ENCODE peak calls at places on chromosomes 6 and 20, in ten cellular contexts. One of them, this sample, is unnamed.

GRCh38 chr20:64154590-64155257 is 9.5 kb upstream of the MYT1 start:
- DNase-seq in upper lobe of left lung: no peak
- DNase-seq in CD4-positive, alpha-beta T cell: no peak
- DNase-seq in transverse colon: no peak
- DNase-seq in neural crest cell: no peak
- DNase-seq in neural progenitor cell: no peak
- DNase-seq in endodermal cell: no peak
- DNase-seq in endothelial cell: no peak
- DNase-seq in HepG2: no peak
- DNase-seq in natural killer cell: no peak
- DNase-seq in this sample: no peak

GRCh38 chr6:15205321-15205720 is 40.5 kb upstream of the JARID2 start:
- DNase-seq in upper lobe of left lung: no peak
- DNase-seq in CD4-positive, alpha-beta T cell: no peak
- DNase-seq in transverse colon: no peak
- DNase-seq in neural crest cell: no peak
- DNase-seq in neural progenitor cell: no peak
- DNase-seq in endodermal cell: peak
- DNase-seq in endothelial cell: no peak
- DNase-seq in HepG2: no peak
- DNase-seq in natural killer cell: no peak
- DNase-seq in this sample: no peak

GRCh38 chr20:40233401-40233800 is 455.6 kb downstream of the MAFB start:
- DNase-seq in upper lobe of left lung: no peak
- DNase-seq in CD4-positive, alpha-beta T cell: no peak
- DNase-seq in transverse colon: no peak
- DNase-seq in neural crest cell: no peak
- DNase-seq in neural progenitor cell: no peak
- DNase-seq in endodermal cell: no peak
- DNase-seq in endothelial cell: no peak
- DNase-seq in HepG2: no peak
- DNase-seq in natural killer cell: no peak
- DNase-seq in this sample: no peak

GRCh38 chr6:109454483-109455160 is 950 bp downstream of the MICAL1 start:
- DNase-seq in upper lobe of left lung: peak
- DNase-seq in CD4-positive, alpha-beta T cell: peak
- DNase-seq in transverse colon: peak
- DNase-seq in neural crest cell: no peak
- DNase-seq in neural progenitor cell: no peak
- DNase-seq in endodermal cell: no peak
- DNase-seq in endothelial cell: no peak
- DNase-seq in HepG2: no peak
- DNase-seq in natural killer cell: peak
- DNase-seq in this sample: no peak

GRCh38 chr6:106102034-106102433 is 15.9 kb downstream of the PRDM1 start:
- DNase-seq in upper lobe of left lung: no peak
- DNase-seq in CD4-positive, alpha-beta T cell: no peak
- DNase-seq in transverse colon: no peak
- DNase-seq in neural crest cell: no peak
- DNase-seq in neural progenitor cell: no peak
- DNase-seq in endodermal cell: no peak
- DNase-seq in endothelial cell: no peak
- DNase-seq in HepG2: no peak
- DNase-seq in natural killer cell: no peak
- DNase-seq in this sample: no peak

GRCh38 chr6:104705095-104705707 is 154.5 kb downstream of the HACE1 start:
- DNase-seq in upper lobe of left lung: no peak
- DNase-seq in CD4-positive, alpha-beta T cell: no peak
- DNase-seq in transverse colon: peak
- DNase-seq in neural crest cell: no peak
- DNase-seq in neural progenitor cell: no peak
- DNase-seq in endodermal cell: no peak
- DNase-seq in endothelial cell: peak
- DNase-seq in HepG2: no peak
- DNase-seq in natural killer cell: no peak
- DNase-seq in this sample: no peak

GRCh38 chr6:57072108-57072507 is 17.9 kb upstream of the ZNF451 start:
- DNase-seq in upper lobe of left lung: no peak
- DNase-seq in CD4-positive, alpha-beta T cell: no peak
- DNase-seq in transverse colon: no peak
- DNase-seq in neural crest cell: no peak
- DNase-seq in neural progenitor cell: no peak
- DNase-seq in endodermal cell: no peak
- DNase-seq in endothelial cell: no peak
- DNase-seq in HepG2: no peak
- DNase-seq in natural killer cell: no peak
- DNase-seq in this sample: no peak

GRCh38 chr6:52574709-52575489 is 2.0 kb downstream of the TRAM2 start:
- DNase-seq in upper lobe of left lung: no peak
- DNase-seq in CD4-positive, alpha-beta T cell: peak
- DNase-seq in transverse colon: peak
- DNase-seq in neural crest cell: no peak
- DNase-seq in neural progenitor cell: no peak
- DNase-seq in endodermal cell: no peak
- DNase-seq in endothelial cell: no peak
- DNase-seq in HepG2: no peak
- DNase-seq in natural killer cell: peak
- DNase-seq in this sample: no peak

GRCh38 chr20:47051936-47052566 is 157.4 kb downstream of the EYA2 start:
- DNase-seq in upper lobe of left lung: no peak
- DNase-seq in CD4-positive, alpha-beta T cell: no peak
- DNase-seq in transverse colon: no peak
- DNase-seq in neural crest cell: no peak
- DNase-seq in neural progenitor cell: no peak
- DNase-seq in endodermal cell: no peak
- DNase-seq in endothelial cell: no peak
- DNase-seq in HepG2: no peak
- DNase-seq in natural killer cell: no peak
- DNase-seq in this sample: no peak

GRCh38 chr6:168060521-168060931 is 18.5 kb downstream of the FRMD1 start:
- DNase-seq in upper lobe of left lung: peak
- DNase-seq in CD4-positive, alpha-beta T cell: no peak
- DNase-seq in transverse colon: peak
- DNase-seq in neural crest cell: peak
- DNase-seq in neural progenitor cell: peak
- DNase-seq in endodermal cell: peak
- DNase-seq in endothelial cell: peak
- DNase-seq in HepG2: peak
- DNase-seq in natural killer cell: no peak
- DNase-seq in this sample: peak

GRCh38 chr6:5175195-5175594 is 85.6 kb downstream of the LYRM4 start:
- DNase-seq in upper lobe of left lung: no peak
- DNase-seq in CD4-positive, alpha-beta T cell: no peak
- DNase-seq in transverse colon: no peak
- DNase-seq in neural crest cell: peak
- DNase-seq in neural progenitor cell: peak
- DNase-seq in endodermal cell: peak
- DNase-seq in endothelial cell: peak
- DNase-seq in HepG2: no peak
- DNase-seq in natural killer cell: no peak
- DNase-seq in this sample: peak

GRCh38 chr6:106609699-106610098 is 19.6 kb downstream of the RTN4IP1 start:
- DNase-seq in upper lobe of left lung: no peak
- DNase-seq in CD4-positive, alpha-beta T cell: no peak
- DNase-seq in transverse colon: peak
- DNase-seq in neural crest cell: no peak
- DNase-seq in neural progenitor cell: peak
- DNase-seq in endodermal cell: peak
- DNase-seq in endothelial cell: peak
- DNase-seq in HepG2: peak
- DNase-seq in natural killer cell: no peak
- DNase-seq in this sample: no peak

GRCh38 chr20:528923-529594 is 14.5 kb downstream of the CSNK2A1 start:
- DNase-seq in upper lobe of left lung: no peak
- DNase-seq in CD4-positive, alpha-beta T cell: no peak
- DNase-seq in transverse colon: no peak
- DNase-seq in neural crest cell: no peak
- DNase-seq in neural progenitor cell: no peak
- DNase-seq in endodermal cell: no peak
- DNase-seq in endothelial cell: no peak
- DNase-seq in HepG2: no peak
- DNase-seq in natural killer cell: no peak
- DNase-seq in this sample: no peak

GRCh38 chr6:28940294-28940858 is 16.6 kb upstream of the TRIM27 start:
- DNase-seq in upper lobe of left lung: peak
- DNase-seq in CD4-positive, alpha-beta T cell: no peak
- DNase-seq in transverse colon: peak
- DNase-seq in neural crest cell: peak
- DNase-seq in neural progenitor cell: peak
- DNase-seq in endodermal cell: peak
- DNase-seq in endothelial cell: peak
- DNase-seq in HepG2: peak
- DNase-seq in natural killer cell: peak
- DNase-seq in this sample: peak

GRCh38 chr6:23533954-23534725 is 591.9 kb upstream of the NRSN1 start:
- DNase-seq in upper lobe of left lung: no peak
- DNase-seq in CD4-positive, alpha-beta T cell: no peak
- DNase-seq in transverse colon: no peak
- DNase-seq in neural crest cell: no peak
- DNase-seq in neural progenitor cell: no peak
- DNase-seq in endodermal cell: no peak
- DNase-seq in endothelial cell: no peak
- DNase-seq in HepG2: no peak
- DNase-seq in natural killer cell: no peak
- DNase-seq in this sample: no peak

GRCh38 chr20:45038747-45039469 is 62.0 kb downstream of the KCNS1 start:
- DNase-seq in upper lobe of left lung: no peak
- DNase-seq in CD4-positive, alpha-beta T cell: no peak
- DNase-seq in transverse colon: no peak
- DNase-seq in neural crest cell: no peak
- DNase-seq in neural progenitor cell: no peak
- DNase-seq in endodermal cell: no peak
- DNase-seq in endothelial cell: no peak
- DNase-seq in HepG2: no peak
- DNase-seq in natural killer cell: no peak
- DNase-seq in this sample: no peak

GRCh38 chr20:52426856-52427255 is 235.3 kb upstream of the ZFP64 start:
- DNase-seq in upper lobe of left lung: no peak
- DNase-seq in CD4-positive, alpha-beta T cell: no peak
- DNase-seq in transverse colon: no peak
- DNase-seq in neural crest cell: no peak
- DNase-seq in neural progenitor cell: no peak
- DNase-seq in endodermal cell: no peak
- DNase-seq in endothelial cell: no peak
- DNase-seq in HepG2: no peak
- DNase-seq in natural killer cell: no peak
- DNase-seq in this sample: no peak
- TF ChIP-seq CTCF in upper lobe of left lung: no peak
- TF ChIP-seq CTCF in CD4-positive, alpha-beta T cell: no peak
- TF ChIP-seq CTCF in transverse colon: no peak
- TF ChIP-seq CTCF in neural crest cell: no peak
- TF ChIP-seq CTCF in neural progenitor cell: no peak
- TF ChIP-seq CTCF in endodermal cell: no peak
- TF ChIP-seq CTCF in endothelial cell: no peak
- TF ChIP-seq CTCF in HepG2: no peak
- TF ChIP-seq CTCF in natural killer cell: no peak
- TF ChIP-seq CTCF in this sample: no peak

GRCh38 chr6:47633141-47633540 is 65.2 kb upstream of the ADGRF4 start:
- DNase-seq in upper lobe of left lung: no peak
- DNase-seq in CD4-positive, alpha-beta T cell: no peak
- DNase-seq in transverse colon: no peak
- DNase-seq in neural crest cell: no peak
- DNase-seq in neural progenitor cell: peak
- DNase-seq in endodermal cell: peak
- DNase-seq in endothelial cell: no peak
- DNase-seq in HepG2: no peak
- DNase-seq in natural killer cell: no peak
- DNase-seq in this sample: no peak
- TF ChIP-seq CTCF in upper lobe of left lung: no peak
- TF ChIP-seq CTCF in CD4-positive, alpha-beta T cell: no peak
- TF ChIP-seq CTCF in transverse colon: no peak
- TF ChIP-seq CTCF in neural crest cell: no peak
- TF ChIP-seq CTCF in neural progenitor cell: peak
- TF ChIP-seq CTCF in endodermal cell: peak
- TF ChIP-seq CTCF in endothelial cell: no peak
- TF ChIP-seq CTCF in HepG2: peak
- TF ChIP-seq CTCF in natural killer cell: no peak
- TF ChIP-seq CTCF in this sample: no peak

GRCh38 chr6:38234934-38235678 is 404.6 kb downstream of the BTBD9 start:
- DNase-seq in upper lobe of left lung: no peak
- DNase-seq in CD4-positive, alpha-beta T cell: no peak
- DNase-seq in transverse colon: no peak
- DNase-seq in neural crest cell: no peak
- DNase-seq in neural progenitor cell: no peak
- DNase-seq in endodermal cell: peak
- DNase-seq in endothelial cell: no peak
- DNase-seq in HepG2: no peak
- DNase-seq in natural killer cell: no peak
- DNase-seq in this sample: no peak

GRCh38 chr6:38233161-38233791 is 406.5 kb downstream of the BTBD9 start:
- DNase-seq in upper lobe of left lung: no peak
- DNase-seq in CD4-positive, alpha-beta T cell: no peak
- DNase-seq in transverse colon: no peak
- DNase-seq in neural crest cell: no peak
- DNase-seq in neural progenitor cell: no peak
- DNase-seq in endodermal cell: no peak
- DNase-seq in endothelial cell: no peak
- DNase-seq in HepG2: no peak
- DNase-seq in natural killer cell: no peak
- DNase-seq in this sample: no peak

GRCh38 chr6:38239719-38240451 is 399.8 kb downstream of the BTBD9 start:
- DNase-seq in upper lobe of left lung: no peak
- DNase-seq in CD4-positive, alpha-beta T cell: no peak
- DNase-seq in transverse colon: no peak
- DNase-seq in neural crest cell: no peak
- DNase-seq in neural progenitor cell: no peak
- DNase-seq in endodermal cell: peak
- DNase-seq in endothelial cell: no peak
- DNase-seq in HepG2: no peak
- DNase-seq in natural killer cell: no peak
- DNase-seq in this sample: no peak

DNA sequence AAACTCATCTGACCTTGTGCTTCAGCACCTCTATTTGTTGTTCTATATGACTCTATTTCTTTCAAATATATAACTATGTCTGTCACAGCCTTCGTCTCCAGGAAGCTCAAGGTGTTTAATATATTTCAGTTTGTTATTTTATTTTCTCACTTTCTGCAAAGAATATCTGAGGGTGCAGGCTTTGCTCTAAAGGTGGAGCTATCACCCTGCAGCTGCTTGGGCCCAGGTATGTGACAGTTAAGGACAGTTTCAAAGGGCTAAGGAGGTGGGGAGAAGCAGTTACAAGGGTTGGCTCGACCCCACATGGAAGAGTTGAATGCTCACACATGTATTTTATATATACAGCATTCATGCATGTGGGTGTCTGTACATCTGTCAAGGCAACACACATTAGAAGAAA is 405.6 kb downstream of the BTBD9 start:
- DNase-seq in upper lobe of left lung: no peak
- DNase-seq in CD4-positive, alpha-beta T cell: no peak
- DNase-seq in transverse colon: no peak
- DNase-seq in neural crest cell: no peak
- DNase-seq in neural progenitor cell: no peak
- DNase-seq in endodermal cell: peak
- DNase-seq in endothelial cell: no peak
- DNase-seq in HepG2: no peak
- DNase-seq in natural killer cell: no peak
- DNase-seq in this sample: no peak
- TF ChIP-seq CTCF in upper lobe of left lung: no peak
- TF ChIP-seq CTCF in CD4-positive, alpha-beta T cell: no peak
- TF ChIP-seq CTCF in transverse colon: no peak
- TF ChIP-seq CTCF in neural crest cell: no peak
- TF ChIP-seq CTCF in neural progenitor cell: peak
- TF ChIP-seq CTCF in endodermal cell: peak
- TF ChIP-seq CTCF in endothelial cell: no peak
- TF ChIP-seq CTCF in HepG2: peak
- TF ChIP-seq CTCF in natural killer cell: no peak
- TF ChIP-seq CTCF in this sample: no peak

GRCh38 chr6:166627039-166627874 is at the start of gene RPS6KA2:
- DNase-seq in upper lobe of left lung: peak
- DNase-seq in CD4-positive, alpha-beta T cell: peak
- DNase-seq in transverse colon: peak
- DNase-seq in neural crest cell: peak
- DNase-seq in neural progenitor cell: peak
- DNase-seq in endodermal cell: peak
- DNase-seq in endothelial cell: peak
- DNase-seq in HepG2: peak
- DNase-seq in natural killer cell: peak
- DNase-seq in this sample: peak
- TF ChIP-seq CTCF in upper lobe of left lung: no peak
- TF ChIP-seq CTCF in CD4-positive, alpha-beta T cell: no peak
- TF ChIP-seq CTCF in transverse colon: no peak
- TF ChIP-seq CTCF in neural crest cell: no peak
- TF ChIP-seq CTCF in neural progenitor cell: no peak
- TF ChIP-seq CTCF in endodermal cell: no peak
- TF ChIP-seq CTCF in endothelial cell: no peak
- TF ChIP-seq CTCF in HepG2: peak
- TF ChIP-seq CTCF in natural killer cell: no peak
- TF ChIP-seq CTCF in this sample: no peak